ENCODE peak calls at places on chromosomes 1 and 21, in six cellular contexts. R is lower leg skin, F is left colon, L is fibroblast of pulmonary artery, X is cardiac muscle cell, M is memory B cell. P is an unnamed sample.

GRCh38 chr1:240284656-240285427 is 193.2 kb downstream of the FMN2 start:
- DNase-seq in R (no peak), F (no peak), L (no peak), X (no peak), M (no peak), P (peak)

GRCh38 chr1:220368352-220369265 is 96.4 kb upstream of the RAB3GAP2 start:
- DNase-seq in R (no peak), F (no peak), L (peak), X (peak), M (no peak), P (no peak)

GRCh38 chr21:46661211-46661625 is 25.7 kb downstream of the PRMT2 start:
- DNase-seq in R (no peak), F (no peak), L (peak), X (peak), M (peak), P (no peak)

GRCh38 chr1:29975036-29975694 is 738.8 kb downstream of the PTPRU start:
- DNase-seq in R (peak), F (no peak), L (peak), X (peak), M (no peak), P (no peak)

GRCh38 chr1:79090985-79091384 is 84.5 kb upstream of the ADGRL4 start:
- DNase-seq in R (no peak), F (no peak), L (no peak), X (no peak), M (no peak), P (no peak)

GRCh38 chr21:43829575-43830119 is 35.4 kb upstream of the AGPAT3 start:
- DNase-seq in R (no peak), F (no peak), L (no peak), X (no peak), M (no peak), P (no peak)

GRCh38 chr1:70745199-70745598 is 302.4 kb downstream of the PTGER3 start:
- DNase-seq in R (no peak), F (no peak), L (peak), X (no peak), M (no peak), P (no peak)

GRCh38 chr1:197127513-197127912 is 19.0 kb downstream of the ASPM start:
- DNase-seq in R (no peak), F (no peak), L (peak), X (peak), M (no peak), P (no peak)

GRCh38 chr1:73576084-73576483 is 621.9 kb downstream of the LRRIQ3 start:
- DNase-seq in R (no peak), F (no peak), L (no peak), X (no peak), M (no peak), P (no peak)

GRCh38 chr1:174877208-174877673 is 122.5 kb upstream of the CACYBP start:
- DNase-seq in R (no peak), F (peak), L (no peak), X (no peak), M (no peak), P (no peak)

GRCh38 chr1:198655464-198656121 is 16.8 kb downstream of the PTPRC start:
- DNase-seq in R (no peak), F (no peak), L (no peak), X (no peak), M (no peak), P (no peak)

GRCh38 chr1:66852870-66853269 is 51.8 kb upstream of the INSL5 start:
- DNase-seq in R (no peak), F (no peak), L (no peak), X (no peak), M (no peak), P (no peak)

GRCh38 chr1:105795741-105796140 is 1260.7 kb upstream of the PRMT6 start:
- DNase-seq in R (no peak), F (no peak), L (no peak), X (no peak), M (no peak), P (no peak)

GRCh38 chr21:34640858-34641257 is 25.9 kb upstream of the RCAN1 start:
- DNase-seq in R (no peak), F (no peak), L (peak), X (peak), M (no peak), P (no peak)

GRCh38 chr1:15218287-15219279 is 28.4 kb upstream of the FHAD1 start:
- DNase-seq in R (no peak), F (peak), L (peak), X (peak), M (no peak), P (no peak)

GRCh38 chr1:154459044-154459443 is 43.0 kb upstream of the TDRD10 start:
- DNase-seq in R (no peak), F (no peak), L (no peak), X (no peak), M (no peak), P (no peak)